ENCODE peak calls at places on chromosomes 6 and 20, in four cellular contexts. One of them, this sample, is unnamed. For H3K9me3, the result is how much of the 10 kb centered on the place peaks cover.

GRCh38 chr6:80143312-80143960 is 37.0 kb downstream of the BCKDHB start:
- DNase-seq in CD4-positive, alpha-beta T cell: no peak
- DNase-seq in CD4-positive, CD25-positive, alpha-beta regulatory T cell: no peak
- DNase-seq in lung: peak
- DNase-seq in this sample: peak

GRCh38 chr20:8152183-8152582 is 20.1 kb downstream of the PLCB1 start:
- DNase-seq in CD4-positive, alpha-beta T cell: no peak
- DNase-seq in CD4-positive, CD25-positive, alpha-beta regulatory T cell: no peak
- DNase-seq in lung: no peak
- DNase-seq in this sample: no peak

GRCh38 chr6:133291671-133292070 is 50.5 kb downstream of the EYA4 start:
- DNase-seq in CD4-positive, alpha-beta T cell: no peak
- DNase-seq in CD4-positive, CD25-positive, alpha-beta regulatory T cell: no peak
- DNase-seq in lung: no peak
- DNase-seq in this sample: no peak

GRCh38 chr20:52747736-52748135 is 224.4 kb upstream of the TSHZ2 start:
- DNase-seq in CD4-positive, alpha-beta T cell: no peak
- DNase-seq in CD4-positive, CD25-positive, alpha-beta regulatory T cell: no peak
- DNase-seq in lung: no peak
- DNase-seq in this sample: no peak

GRCh38 chr6:63636516-63636968 is 940 bp downstream of the PHF3 start:
- DNase-seq in CD4-positive, alpha-beta T cell: peak
- DNase-seq in CD4-positive, CD25-positive, alpha-beta regulatory T cell: peak
- DNase-seq in lung: peak
- DNase-seq in this sample: peak

GRCh38 chr6:160101262-160102205 is 20.1 kb upstream of the SLC22A1 start:
- DNase-seq in CD4-positive, alpha-beta T cell: no peak
- DNase-seq in CD4-positive, CD25-positive, alpha-beta regulatory T cell: no peak
- DNase-seq in lung: no peak
- DNase-seq in this sample: no peak

GRCh38 chr6:143271024-143271423 is 179.5 kb downstream of the ADAT2 start:
- DNase-seq in CD4-positive, alpha-beta T cell: no peak
- DNase-seq in CD4-positive, CD25-positive, alpha-beta regulatory T cell: no peak
- DNase-seq in lung: no peak
- DNase-seq in this sample: no peak

GRCh38 chr20:15708984-15709598 is 864.2 kb downstream of the KIF16B start:
- DNase-seq in CD4-positive, alpha-beta T cell: no peak
- DNase-seq in CD4-positive, CD25-positive, alpha-beta regulatory T cell: peak
- DNase-seq in lung: no peak
- DNase-seq in this sample: no peak

GRCh38 chr20:50110141-50111047 is 2.6 kb downstream of the UBE2V1 start:
- DNase-seq in CD4-positive, alpha-beta T cell: no peak
- DNase-seq in CD4-positive, CD25-positive, alpha-beta regulatory T cell: peak
- DNase-seq in lung: no peak
- DNase-seq in this sample: no peak

GRCh38 chr6:117399924-117400323 is 25.8 kb downstream of the ROS1 start:
- DNase-seq in CD4-positive, alpha-beta T cell: no peak
- DNase-seq in CD4-positive, CD25-positive, alpha-beta regulatory T cell: no peak
- DNase-seq in lung: no peak
- DNase-seq in this sample: no peak

GRCh38 chr6:35033683-35034082 is 107.5 kb downstream of the TCP11 start:
- DNase-seq in CD4-positive, alpha-beta T cell: no peak
- DNase-seq in CD4-positive, CD25-positive, alpha-beta regulatory T cell: no peak
- DNase-seq in lung: no peak
- DNase-seq in this sample: no peak

GRCh38 chr6:114690625-114691024 is 347.8 kb upstream of the HS3ST5 start:
- DNase-seq in CD4-positive, alpha-beta T cell: no peak
- DNase-seq in CD4-positive, CD25-positive, alpha-beta regulatory T cell: no peak
- DNase-seq in lung: no peak
- DNase-seq in this sample: no peak

GRCh38 chr20:63098195-63098810 is 91.5 kb upstream of the BHLHE23 start:
- DNase-seq in CD4-positive, alpha-beta T cell: no peak
- DNase-seq in CD4-positive, CD25-positive, alpha-beta regulatory T cell: no peak
- DNase-seq in lung: no peak
- DNase-seq in this sample: no peak

GRCh38 chr20:32670773-32671455 is 2.8 kb downstream of the C20orf203 start:
- DNase-seq in CD4-positive, alpha-beta T cell: no peak
- DNase-seq in CD4-positive, CD25-positive, alpha-beta regulatory T cell: no peak
- DNase-seq in lung: no peak
- DNase-seq in this sample: no peak

GRCh38 chr6:42142118-42142835 is at the start of gene C6orf132:
- DNase-seq in CD4-positive, alpha-beta T cell: no peak
- DNase-seq in CD4-positive, CD25-positive, alpha-beta regulatory T cell: no peak
- DNase-seq in lung: peak
- DNase-seq in this sample: no peak

GRCh38 chr6:93418448-93419303 is 683 bp downstream of the EPHA7 start:
- DNase-seq in CD4-positive, alpha-beta T cell: no peak
- DNase-seq in CD4-positive, CD25-positive, alpha-beta regulatory T cell: no peak
- DNase-seq in lung: peak
- DNase-seq in this sample: no peak

GRCh38 chr20:41575412-41575811 is 42.8 kb downstream of the CHD6 start:
- DNase-seq in CD4-positive, alpha-beta T cell: no peak
- DNase-seq in CD4-positive, CD25-positive, alpha-beta regulatory T cell: no peak
- DNase-seq in lung: no peak
- DNase-seq in this sample: no peak

GRCh38 chr6:153790881-153791473 is 248.1 kb upstream of the OPRM1 start:
- DNase-seq in CD4-positive, alpha-beta T cell: no peak
- DNase-seq in CD4-positive, CD25-positive, alpha-beta regulatory T cell: no peak
- DNase-seq in lung: no peak
- DNase-seq in this sample: no peak

GRCh38 chr6:139371421-139372253 is 2.8 kb downstream of the CITED2 start:
- DNase-seq in CD4-positive, alpha-beta T cell: no peak
- DNase-seq in CD4-positive, CD25-positive, alpha-beta regulatory T cell: no peak
- DNase-seq in lung: no peak
- DNase-seq in this sample: no peak

GRCh38 chr6:54264581-54265272 is 43.5 kb upstream of the TINAG start:
- DNase-seq in CD4-positive, alpha-beta T cell: no peak
- DNase-seq in CD4-positive, CD25-positive, alpha-beta regulatory T cell: no peak
- DNase-seq in lung: no peak
- DNase-seq in this sample: no peak

GRCh38 chr6:135962731-135963130 is 111.2 kb downstream of the PDE7B start:
- DNase-seq in CD4-positive, alpha-beta T cell: no peak
- DNase-seq in CD4-positive, CD25-positive, alpha-beta regulatory T cell: no peak
- DNase-seq in lung: no peak
- DNase-seq in this sample: no peak

GRCh38 chr6:87731818-87732661 is 30.0 kb upstream of the AKIRIN2 start:
- DNase-seq in CD4-positive, alpha-beta T cell: peak
- DNase-seq in CD4-positive, CD25-positive, alpha-beta regulatory T cell: peak
- DNase-seq in lung: peak
- DNase-seq in this sample: peak

GRCh38 chr6:139187489-139187888 is 52.6 kb downstream of the HECA start:
- DNase-seq in CD4-positive, alpha-beta T cell: no peak
- DNase-seq in CD4-positive, CD25-positive, alpha-beta regulatory T cell: no peak
- DNase-seq in lung: no peak
- DNase-seq in this sample: no peak

GRCh38 chr6:21022343-21023107 is 488.3 kb downstream of the CDKAL1 start:
- DNase-seq in CD4-positive, alpha-beta T cell: no peak
- DNase-seq in CD4-positive, CD25-positive, alpha-beta regulatory T cell: no peak
- DNase-seq in lung: peak
- DNase-seq in this sample: no peak

GRCh38 chr20:17636523-17637412 is 45.3 kb downstream of the RRBP1 start:
- DNase-seq in CD4-positive, alpha-beta T cell: no peak
- DNase-seq in CD4-positive, CD25-positive, alpha-beta regulatory T cell: no peak
- DNase-seq in lung: no peak
- DNase-seq in this sample: no peak

GRCh38 chr20:35306931-35307517 is 14.8 kb upstream of the FAM83C start:
- DNase-seq in CD4-positive, alpha-beta T cell: no peak
- DNase-seq in CD4-positive, CD25-positive, alpha-beta regulatory T cell: peak
- DNase-seq in lung: peak
- DNase-seq in this sample: no peak

GRCh38 chr20:43737925-43738324 is 11.1 kb upstream of the GTSF1L start:
- DNase-seq in CD4-positive, alpha-beta T cell: no peak
- DNase-seq in CD4-positive, CD25-positive, alpha-beta regulatory T cell: no peak
- DNase-seq in lung: no peak
- DNase-seq in this sample: no peak

GRCh38 chr6:119348308-119349040 is 1.1 kb downstream of the MAN1A1 start:
- DNase-seq in CD4-positive, alpha-beta T cell: no peak
- DNase-seq in CD4-positive, CD25-positive, alpha-beta regulatory T cell: peak
- DNase-seq in lung: no peak
- DNase-seq in this sample: no peak

GRCh38 chr6:146545608-146546007 is 2.0 kb downstream of the RAB32 start:
- DNase-seq in CD4-positive, alpha-beta T cell: no peak
- DNase-seq in CD4-positive, CD25-positive, alpha-beta regulatory T cell: no peak
- DNase-seq in lung: no peak
- DNase-seq in this sample: no peak

GRCh38 chr20:46985241-46985640 is 90.6 kb downstream of the EYA2 start:
- DNase-seq in CD4-positive, alpha-beta T cell: no peak
- DNase-seq in CD4-positive, CD25-positive, alpha-beta regulatory T cell: no peak
- DNase-seq in lung: no peak
- DNase-seq in this sample: no peak

GRCh38 chr6:47400581-47400980 is 77.0 kb upstream of the CD2AP start:
- DNase-seq in CD4-positive, alpha-beta T cell: no peak
- DNase-seq in CD4-positive, CD25-positive, alpha-beta regulatory T cell: no peak
- DNase-seq in lung: no peak
- DNase-seq in this sample: no peak

GRCh38 chr6:164303092-164304007 is 888.8 kb downstream of the QKI start:
- DNase-seq in CD4-positive, alpha-beta T cell: no peak
- DNase-seq in CD4-positive, CD25-positive, alpha-beta regulatory T cell: no peak
- DNase-seq in lung: no peak
- DNase-seq in this sample: peak

GRCh38 chr20:32040142-32040953 is 11.7 kb upstream of the HCK start:
- DNase-seq in CD4-positive, alpha-beta T cell: no peak
- DNase-seq in CD4-positive, CD25-positive, alpha-beta regulatory T cell: no peak
- DNase-seq in lung: peak
- DNase-seq in this sample: no peak

GRCh38 chr6:118297821-118298220 is 250.3 kb upstream of the PLN start:
- DNase-seq in CD4-positive, alpha-beta T cell: no peak
- DNase-seq in CD4-positive, CD25-positive, alpha-beta regulatory T cell: no peak
- DNase-seq in lung: no peak
- DNase-seq in this sample: no peak

GRCh38 chr6:45155341-45155894 is 172.7 kb upstream of the RUNX2 start:
- DNase-seq in CD4-positive, alpha-beta T cell: no peak
- DNase-seq in CD4-positive, CD25-positive, alpha-beta regulatory T cell: no peak
- DNase-seq in lung: no peak
- DNase-seq in this sample: no peak
- H3K27ac ChIP-seq in CD4-positive, alpha-beta T cell: no peak
- H3K27ac ChIP-seq in CD4-positive, CD25-positive, alpha-beta regulatory T cell: no peak
- H3K27ac ChIP-seq in lung: no peak
- H3K27ac ChIP-seq in this sample: no peak

GRCh38 chr6:167567142-167568033 is 242.5 kb downstream of the TTLL2 start:
- DNase-seq in CD4-positive, alpha-beta T cell: no peak
- DNase-seq in CD4-positive, CD25-positive, alpha-beta regulatory T cell: no peak
- DNase-seq in lung: peak
- DNase-seq in this sample: peak
- H3K9me3 ChIP-seq in CD4-positive, alpha-beta T cell: under half
- H3K9me3 ChIP-seq in CD4-positive, CD25-positive, alpha-beta regulatory T cell: under half
- H3K9me3 ChIP-seq in lung: under half
- H3K9me3 ChIP-seq in this sample: under half

GRCh38 chr6:1312444-1313363 is 806 bp downstream of the FOXQ1 start:
- DNase-seq in CD4-positive, alpha-beta T cell: no peak
- DNase-seq in CD4-positive, CD25-positive, alpha-beta regulatory T cell: peak
- DNase-seq in lung: no peak
- DNase-seq in this sample: no peak
- H3K27ac ChIP-seq in CD4-positive, alpha-beta T cell: no peak
- H3K27ac ChIP-seq in CD4-positive, CD25-positive, alpha-beta regulatory T cell: no peak
- H3K27ac ChIP-seq in lung: no peak
- H3K27ac ChIP-seq in this sample: no peak

DNA sequence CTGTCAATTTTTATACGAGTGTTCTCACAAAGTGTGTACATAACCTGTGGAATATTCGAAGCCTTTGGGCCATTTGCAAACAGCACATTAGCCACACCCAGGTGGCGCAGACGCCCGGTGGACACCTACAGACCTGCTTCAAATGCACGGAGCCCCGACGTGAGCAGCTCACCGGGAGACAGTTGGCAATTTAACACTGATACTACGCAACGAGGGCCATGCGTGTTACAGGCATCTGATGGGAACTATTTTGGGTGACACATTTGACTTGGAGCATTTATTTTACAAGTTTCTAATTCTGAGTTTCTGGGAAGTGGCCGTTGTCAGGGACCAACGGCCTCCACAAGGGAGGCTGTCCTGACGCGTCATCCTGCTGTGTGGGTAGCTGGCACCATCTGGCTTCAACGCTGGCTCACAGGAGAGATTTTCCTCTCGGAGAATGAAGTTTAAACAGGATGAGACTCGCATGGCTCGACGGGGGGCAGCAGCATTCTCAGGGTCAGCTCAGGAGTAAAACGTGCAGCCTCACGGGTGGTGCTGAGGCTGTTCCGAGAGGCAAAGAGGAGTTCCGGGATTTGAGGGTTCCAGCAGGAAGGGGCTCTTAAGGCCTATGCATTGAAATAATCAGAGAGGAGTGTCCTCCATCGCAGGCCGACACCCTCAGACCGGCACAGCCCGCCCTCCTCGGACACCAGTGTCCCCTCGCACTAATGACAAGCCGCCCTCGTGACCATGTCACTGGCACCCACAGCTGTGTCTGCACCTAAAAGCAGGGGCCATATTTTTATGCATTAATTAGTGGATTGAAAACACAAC is 207.4 kb downstream of the DLL1 start:
- DNase-seq in CD4-positive, alpha-beta T cell: no peak
- DNase-seq in CD4-positive, CD25-positive, alpha-beta regulatory T cell: no peak
- DNase-seq in lung: no peak
- DNase-seq in this sample: peak
- H3K9me3 ChIP-seq in CD4-positive, alpha-beta T cell: under half
- H3K9me3 ChIP-seq in CD4-positive, CD25-positive, alpha-beta regulatory T cell: under half
- H3K9me3 ChIP-seq in lung: under half
- H3K9me3 ChIP-seq in this sample: under half

GRCh38 chr6:14811760-14812428 is 434.0 kb upstream of the JARID2 start:
- DNase-seq in CD4-positive, alpha-beta T cell: no peak
- DNase-seq in CD4-positive, CD25-positive, alpha-beta regulatory T cell: no peak
- DNase-seq in lung: no peak
- DNase-seq in this sample: no peak
- H3K27ac ChIP-seq in CD4-positive, alpha-beta T cell: no peak
- H3K27ac ChIP-seq in CD4-positive, CD25-positive, alpha-beta regulatory T cell: no peak
- H3K27ac ChIP-seq in lung: no peak
- H3K27ac ChIP-seq in this sample: no peak

DNA sequence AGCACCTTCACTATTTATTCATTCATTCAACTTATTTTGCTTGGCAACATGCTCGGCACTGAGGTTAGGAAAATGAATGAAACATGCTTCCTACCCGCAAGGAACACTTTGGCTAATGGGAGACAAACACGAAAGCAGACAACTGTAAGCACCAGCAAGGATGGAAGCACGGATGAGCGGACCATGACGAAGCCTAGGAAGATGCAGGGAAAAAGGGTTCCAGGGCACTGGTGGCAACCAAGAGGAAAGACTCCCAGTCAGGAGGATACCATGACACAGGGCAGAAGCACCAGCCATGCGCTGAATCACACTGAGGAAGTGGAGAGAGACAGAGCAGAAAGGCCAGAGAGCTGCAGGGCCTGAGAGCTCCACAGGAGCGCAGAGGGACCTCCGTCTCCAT is 9.8 kb downstream of the PDE10A start:
- DNase-seq in CD4-positive, alpha-beta T cell: no peak
- DNase-seq in CD4-positive, CD25-positive, alpha-beta regulatory T cell: no peak
- DNase-seq in lung: no peak
- DNase-seq in this sample: no peak
- H3K9me3 ChIP-seq in CD4-positive, alpha-beta T cell: under half
- H3K9me3 ChIP-seq in CD4-positive, CD25-positive, alpha-beta regulatory T cell: under half
- H3K9me3 ChIP-seq in lung: under half
- H3K9me3 ChIP-seq in this sample: under half

GRCh38 chr20:3813758-3814581 is 6.4 kb upstream of the AP5S1 start:
- DNase-seq in CD4-positive, alpha-beta T cell: no peak
- DNase-seq in CD4-positive, CD25-positive, alpha-beta regulatory T cell: no peak
- DNase-seq in lung: no peak
- DNase-seq in this sample: no peak
- H3K27ac ChIP-seq in CD4-positive, alpha-beta T cell: peak
- H3K27ac ChIP-seq in CD4-positive, CD25-positive, alpha-beta regulatory T cell: peak
- H3K27ac ChIP-seq in lung: no peak
- H3K27ac ChIP-seq in this sample: peak